ENCODE peak calls at places on chromosomes 13 and 19, in seven cellular contexts. Q is pancreas, W is A549, P is ovary, I is esophagus squamous epithelium, M is heart right ventricle, X is tibial nerve. V is an unnamed sample.
A peak's percentile ranks its signal among the peaks of the same experiment; 100 is the strongest.

GRCh38 chr13:113638173-113638746 is 19.7 kb downstream of the ATP4B start:
- DNase-seq in X (peak; percentile 10), M (no peak), W (no peak), P (peak; percentile 14), Q (peak; percentile 23), I (no peak), V (peak; percentile 8)

GRCh38 chr19:13861714-13862531 is 15.0 kb upstream of the NANOS3 start:
- DNase-seq in Q (peak; percentile 99), X (peak; percentile 88), I (no peak), P (peak; percentile 96), W (peak; percentile 90), M (peak; percentile 95), V (peak; percentile 94)

GRCh38 chr19:6126335-6126974 is 9.0 kb upstream of the ACSBG2 start:
- DNase-seq in P (no peak), I (no peak), W (peak; percentile 86), Q (no peak), X (no peak), M (no peak), V (no peak)

GRCh38 chr13:41528021-41528420 is 70.7 kb downstream of the RGCC start:
- DNase-seq in Q (no peak), I (no peak), M (no peak), P (no peak), X (no peak), W (no peak), V (no peak)

GRCh38 chr13:114298866-114299265 is 15.4 kb upstream of the CHAMP1 start:
- DNase-seq in W (no peak), I (no peak), Q (no peak), M (no peak), X (no peak), P (no peak), V (no peak)

GRCh38 chr19:5786593-5787551 is 2.3 kb upstream of the PRR22 start:
- DNase-seq in W (no peak), P (no peak), M (no peak), I (no peak), X (no peak), Q (no peak), V (no peak)

GRCh38 chr13:30049692-30050091 is 199.3 kb upstream of the UBL3 start:
- DNase-seq in W (no peak), Q (no peak), M (peak; percentile 10), X (no peak), I (no peak), P (no peak), V (no peak)

GRCh38 chr19:56639217-56639616 is 3.7 kb upstream of the SMIM17 start:
- DNase-seq in Q (no peak), M (no peak), I (no peak), W (no peak), P (no peak), X (no peak), V (no peak)

GRCh38 chr13:79781829-79782540 is 301.0 kb downstream of the NDFIP2 start:
- DNase-seq in I (no peak), W (no peak), P (no peak), X (no peak), Q (no peak), M (no peak), V (no peak)

GRCh38 chr19:11699931-11700794 is 38.6 kb downstream of the ZNF823 start:
- DNase-seq in M (no peak), X (no peak), P (no peak), Q (no peak), I (no peak), W (peak; percentile 14), V (no peak)

GRCh38 chr19:11693505-11694499 is 44.9 kb downstream of the ZNF823 start:
- DNase-seq in P (no peak), Q (no peak), W (no peak), X (no peak), I (no peak), M (no peak), V (no peak)

GRCh38 chr19:11694533-11695439 is 44.0 kb downstream of the ZNF823 start:
- DNase-seq in P (peak; percentile 96), W (peak; percentile 7), X (peak; percentile 91), M (peak; percentile 97), Q (peak; percentile 95), I (peak; percentile 46), V (peak; percentile 97)

GRCh38 chr19:11698231-11698630 is 40.5 kb downstream of the ZNF823 start:
- DNase-seq in W (no peak), I (no peak), M (no peak), P (no peak), X (no peak), Q (no peak), V (no peak)

GRCh38 chr19:11697284-11697855 is 41.4 kb downstream of the ZNF823 start:
- DNase-seq in P (no peak), W (no peak), M (no peak), X (no peak), I (no peak), Q (no peak), V (no peak)
- H3K27ac ChIP-seq in P (no peak overlapping the region), W (no peak overlapping the region), M (no peak overlapping the region), X (no peak overlapping the region), I (no peak overlapping the region), Q (no peak overlapping the region), V (no peak overlapping the region)

GRCh38 chr19:9159891-9160290 is 18.9 kb upstream of the OR7D2 start:
- DNase-seq in I (no peak), X (no peak), M (no peak), Q (no peak), W (no peak), P (no peak), V (no peak)

GRCh38 chr19:9156304-9156703 is 16.1 kb downstream of the ZNF317 start:
- DNase-seq in I (no peak), Q (no peak), M (no peak), X (no peak), P (no peak), W (no peak), V (no peak)

GRCh38 chr19:9151367-9151766 is 11.2 kb downstream of the ZNF317 start:
- DNase-seq in Q (no peak), W (no peak), M (no peak), I (no peak), P (no peak), X (no peak), V (no peak)

GRCh38 chr19:9150650-9151049 is 10.5 kb downstream of the ZNF317 start:
- DNase-seq in W (no peak), X (no peak), I (no peak), P (no peak), M (no peak), Q (no peak), V (no peak)

GRCh38 chr19:9155591-9155990 is 15.4 kb downstream of the ZNF317 start:
- DNase-seq in W (no peak), M (no peak), Q (no peak), I (no peak), X (no peak), P (no peak), V (no peak)
- H3K9me3 ChIP-seq in W (peaks cover 92% of the 10 kb centered on the region), M (no peaks in the 10 kb centered on the region), Q (no peaks in the 10 kb centered on the region), I (peaks cover 88% of the 10 kb centered on the region), X (no peaks in the 10 kb centered on the region), P (peaks cover 46% of the 10 kb centered on the region), V (peaks cover 54% of the 10 kb centered on the region)

GRCh38 chr19:18194208-18194530 is 1.2 kb downstream of the MPV17L2 start:
- DNase-seq in X (no peak), P (no peak), M (no peak), I (no peak), Q (no peak), W (no peak), V (no peak)

GRCh38 chr19:18191640-18192062 is 1.4 kb upstream of the MPV17L2 start:
- DNase-seq in Q (no peak), P (no peak), W (no peak), I (no peak), X (no peak), M (no peak), V (no peak)

GRCh38 chr19:18192673-18193387 is at the start of gene MPV17L2:
- DNase-seq in M (peak; percentile 100), X (peak; percentile 99), Q (peak; percentile 96), W (peak; percentile 99), I (peak; percentile 100), P (peak; percentile 99), V (peak; percentile 100)

GRCh38 chr19:18194554-18195238 is 1.7 kb downstream of the MPV17L2 start:
- DNase-seq in W (no peak), P (peak; percentile 85), I (no peak), Q (no peak), X (no peak), M (no peak), V (no peak)

DNA sequence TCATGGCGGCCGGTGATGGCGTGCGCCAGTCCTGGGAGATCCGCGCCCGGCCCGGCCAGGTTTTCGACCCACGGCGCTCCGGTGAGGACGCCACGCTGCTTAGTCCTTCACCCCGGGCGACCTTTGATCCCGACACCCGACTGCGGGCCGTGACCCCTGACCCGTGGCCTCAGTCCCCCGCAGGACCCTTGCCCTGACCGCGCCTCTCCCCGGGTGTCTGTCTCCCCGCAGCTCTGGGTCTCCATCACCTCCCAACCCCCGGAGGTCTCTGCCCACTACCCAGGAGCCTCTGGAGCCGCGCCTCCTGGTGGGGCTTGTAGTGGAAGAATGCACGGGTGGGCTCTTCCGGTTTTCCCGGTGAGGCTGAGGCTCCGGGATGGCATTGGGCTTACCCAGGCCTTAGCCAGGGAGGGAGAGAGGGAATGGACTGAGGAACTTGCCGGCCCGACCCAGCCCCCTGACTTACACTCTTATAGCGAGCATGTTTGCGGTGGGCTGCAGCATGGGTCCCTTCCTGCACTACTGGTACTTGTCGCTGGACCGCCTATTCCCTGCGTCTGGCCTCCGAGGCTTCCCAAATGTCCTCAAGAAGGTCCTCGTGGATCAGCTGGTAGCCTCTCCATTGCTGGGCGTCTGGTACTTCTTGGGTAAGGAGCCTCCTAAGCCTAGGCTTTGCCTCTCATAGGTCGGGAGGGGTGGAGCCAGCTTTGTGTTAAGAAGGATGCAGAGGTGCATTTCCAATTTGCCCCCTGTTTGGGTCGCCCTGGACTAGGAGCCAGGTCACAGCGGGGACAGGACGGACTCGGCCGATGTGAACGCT is 580 bp downstream of the MPV17L2 start:
- DNase-seq in M (no peak), W (no peak), X (no peak), Q (no peak), P (no peak), I (no peak), V (no peak)
- TF ChIP-seq CTCF in M (no peak), W (no peak), X (no peak), Q (no peak), P (no peak), I (no peak), V (no peak)

GRCh38 chr19:8462601-8463000 is 17.8 kb downstream of the HNRNPM start:
- DNase-seq in I (no peak), Q (no peak), M (no peak), X (no peak), P (no peak), W (no peak), V (no peak)

GRCh38 chr19:8460516-8461298 is 15.9 kb downstream of the HNRNPM start:
- DNase-seq in P (no peak), M (no peak), I (no peak), W (no peak), Q (no peak), X (no peak), V (no peak)

GRCh38 chr19:8461376-8461775 is 16.6 kb downstream of the HNRNPM start:
- DNase-seq in Q (no peak), W (no peak), X (no peak), I (no peak), M (no peak), P (no peak), V (no peak)

GRCh38 chr19:8461891-8462290 is 17.1 kb downstream of the HNRNPM start:
- DNase-seq in Q (no peak), P (no peak), M (no peak), I (no peak), W (no peak), X (no peak), V (no peak)

DNA sequence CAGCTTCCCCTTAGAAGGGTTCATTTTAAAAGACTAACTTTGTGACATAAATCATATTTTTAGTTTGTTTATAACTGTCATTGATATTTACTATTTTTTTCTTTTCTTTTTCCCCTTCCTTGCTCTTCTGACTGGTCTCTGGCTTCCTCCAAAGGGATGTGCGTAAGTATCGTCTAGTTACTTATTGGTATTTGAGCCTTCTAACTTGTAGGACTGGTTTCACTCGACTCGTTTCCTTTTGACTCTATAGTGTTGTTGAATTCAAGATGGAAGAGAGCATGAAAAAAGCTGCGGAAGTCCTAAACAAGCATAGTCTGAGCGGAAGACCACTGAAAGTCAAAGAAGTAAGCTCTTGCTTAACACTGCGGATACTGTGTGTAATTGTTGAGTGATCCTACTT is 18.6 kb downstream of the HNRNPM start:
- DNase-seq in W (no peak), I (no peak), X (no peak), P (no peak), M (no peak), Q (no peak), V (no peak)
- H3K27ac ChIP-seq in W (no peak overlapping the region), I (no peak overlapping the region), X (no peak overlapping the region), P (no peak overlapping the region), M (no peak overlapping the region), Q (peak overlapping the region; percentile 22), V (no peak overlapping the region)

V was measured in left ventricle myocardium inferior.